ENCODE peak calls at places on chromosome 2, in eight cellular contexts. U is GM23248; X is BJ; R is natural killer cell treated with Interleukin-12 subunit alpha and Interleukin-12 subunit beta and Interleukin-15 and Interleukin-18, amount 100 ng/mL, for 72 hours; L is heart left ventricle; M is SK-N-MC; V is B cell; B is dorsolateral prefrontal cortex. E is an unnamed sample.

GRCh38 chr2:138906549-138906948 is 126.4 kb upstream of the NXPH2 start:
- DNase-seq in U (no peak), X (no peak), R (no peak), L (no peak), M (no peak), V (no peak), B (no peak), E (no peak)

GRCh38 chr2:53036196-53036595 is 731.4 kb upstream of the CHAC2 start:
- DNase-seq in U (peak; percentile 72), X (peak; percentile 60), R (no peak), L (no peak), M (no peak), V (no peak), B (no peak), E (no peak)

GRCh38 chr2:27249077-27249890 is 13.6 kb downstream of the SLC30A3 start:
- DNase-seq in U (no peak), X (no peak), R (peak; percentile 38), L (no peak), M (no peak), V (no peak), B (no peak), E (no peak)

GRCh38 chr2:43024515-43024962 is 201.9 kb downstream of the ZFP36L2 start:
- DNase-seq in U (peak; percentile 47), X (no peak), R (peak; percentile 45), L (peak; percentile 68), M (no peak), V (peak; percentile 69), B (no peak), E (peak; percentile 66)

GRCh38 chr2:60377825-60378224 is 175.6 kb downstream of the BCL11A start:
- DNase-seq in U (no peak), X (no peak), R (no peak), L (no peak), M (no peak), V (no peak), B (no peak), E (no peak)

GRCh38 chr2:78355967-78356366 is 669.5 kb upstream of the REG3G start:
- DNase-seq in U (no peak), X (no peak), R (no peak), L (no peak), M (no peak), V (no peak), B (no peak), E (no peak)

GRCh38 chr2:64784168-64785061 is 130.7 kb upstream of the SERTAD2 start:
- DNase-seq in U (no peak), X (no peak), R (no peak), L (no peak), M (no peak), V (no peak), B (no peak), E (no peak)

GRCh38 chr2:231687133-231687852 is 21.0 kb upstream of the PTMA start:
- DNase-seq in U (peak; percentile 61), X (no peak), R (peak; percentile 78), L (peak; percentile 65), M (no peak), V (peak; percentile 91), B (no peak), E (peak; percentile 79)

E was measured in caudate nucleus.